ENCODE peak calls at places on chromosomes 3 and 15, in four cellular contexts. N, C, A and T are unnamed samples.

GRCh38 chr15:25707656-25708365 is 155.3 kb downstream of the ATP10A start:
- DNase-seq in N (no peak), C (no peak), A (no peak), T (no peak)

GRCh38 chr3:50325497-50326181 is 2.4 kb downstream of the TUSC2 start:
- DNase-seq in N (no peak), C (no peak), A (no peak), T (no peak)

GRCh38 chr15:35306361-35306981 is 221.4 kb upstream of the NANOGP8 start:
- DNase-seq in N (peak), C (no peak), A (peak), T (no peak)

GRCh38 chr3:195198424-195199346 is 72.3 kb downstream of the XXYLT1 start:
- DNase-seq in N (no peak), C (no peak), A (no peak), T (no peak)

GRCh38 chr3:129560931-129561594 is 18.1 kb downstream of the H1-8 start:
- DNase-seq in N (no peak), C (no peak), A (no peak), T (no peak)

GRCh38 chr3:147113293-147114045 is 292.9 kb downstream of the ZIC4 start:
- DNase-seq in N (peak), C (no peak), A (no peak), T (no peak)

GRCh38 chr15:20386198-20386597 is 155.4 kb downstream of the GOLGA6L6 start:
- DNase-seq in N (no peak), C (no peak), A (no peak), T (no peak)

GRCh38 chr3:54042259-54042823 is 80.0 kb upstream of the CACNA2D3 start:
- DNase-seq in N (peak), C (no peak), A (no peak), T (no peak)

GRCh38 chr15:56496635-56497034 is 31.7 kb upstream of the MNS1 start:
- DNase-seq in N (peak), C (peak), A (peak), T (no peak)

GRCh38 chr3:123292321-123293310 is 90.9 kb downstream of the SEC22A start:
- DNase-seq in N (no peak), C (no peak), A (no peak), T (no peak)

GRCh38 chr15:88104357-88104756 is 152.2 kb downstream of the NTRK3 start:
- DNase-seq in N (no peak), C (no peak), A (no peak), T (no peak)

GRCh38 chr3:62873672-62874397 is 1.4 kb downstream of the CADPS start:
- DNase-seq in N (no peak), C (no peak), A (peak), T (no peak)

GRCh38 chr3:173983353-173983752 is 585.8 kb downstream of the NLGN1 start:
- DNase-seq in N (no peak), C (no peak), A (no peak), T (no peak)

GRCh38 chr3:119177321-119177720 is 3.9 kb downstream of the UPK1B start:
- DNase-seq in N (peak), C (no peak), A (no peak), T (no peak)

GRCh38 chr3:182621435-182622240 is 171.7 kb upstream of the ATP11B start:
- DNase-seq in N (peak), C (no peak), A (no peak), T (no peak)

GRCh38 chr15:26893351-26894065 is 26.6 kb downstream of the GABRA5 start:
- DNase-seq in N (no peak), C (no peak), A (no peak), T (no peak)

GRCh38 chr3:119500265-119500664 is 1.9 kb downstream of the TIMMDC1 start:
- DNase-seq in N (no peak), C (no peak), A (no peak), T (no peak)

GRCh38 chr3:183370391-183370790 is 58.0 kb downstream of the MCF2L2 start:
- DNase-seq in N (peak), C (no peak), A (no peak), T (no peak)

GRCh38 chr15:32119286-32119685 is 89.0 kb downstream of the CHRNA7 start:
- DNase-seq in N (no peak), C (no peak), A (no peak), T (no peak)

GRCh38 chr15:42549052-42549491 is 434 bp downstream of the HAUS2 start:
- DNase-seq in N (peak), C (no peak), A (no peak), T (no peak)

GRCh38 chr3:137409584-137409983 is 354.5 kb upstream of the SOX14 start:
- DNase-seq in N (no peak), C (no peak), A (no peak), T (no peak)

GRCh38 chr3:111618945-111619344 is 23.8 kb upstream of the ZBED2 start:
- DNase-seq in N (no peak), C (no peak), A (no peak), T (no peak)

GRCh38 chr3:73530030-73530411 is 94.7 kb downstream of the PDZRN3 start:
- DNase-seq in N (no peak), C (no peak), A (no peak), T (no peak)

GRCh38 chr3:111277226-111277625 is 205.6 kb downstream of the NECTIN3 start:
- DNase-seq in N (peak), C (no peak), A (peak), T (no peak)

GRCh38 chr15:89778861-89779260 is 2.7 kb downstream of the MESP2 start:
- DNase-seq in N (no peak), C (no peak), A (no peak), T (no peak)

GRCh38 chr3:48565591-48566400 is 2.2 kb upstream of the UCN2 start:
- DNase-seq in N (peak), C (no peak), A (no peak), T (no peak)

GRCh38 chr3:10263549-10264363 is 15.5 kb downstream of the TATDN2 start:
- DNase-seq in N (peak), C (peak), A (no peak), T (peak)

GRCh38 chr15:45660231-45660979 is 25.6 kb downstream of the SQOR start:
- DNase-seq in N (no peak), C (no peak), A (no peak), T (no peak)

GRCh38 chr3:12967751-12968209 is 105.4 kb downstream of the IQSEC1 start:
- DNase-seq in N (peak), C (peak), A (peak), T (peak)

GRCh38 chr3:186109897-186110803 is 1.3 kb upstream of the ETV5 start:
- DNase-seq in N (no peak), C (no peak), A (no peak), T (no peak)

GRCh38 chr3:71984843-71985594 is 200.1 kb upstream of the PROK2 start:
- DNase-seq in N (no peak), C (no peak), A (no peak), T (no peak)
- H3K27ac ChIP-seq in N (no peak), C (no peak), A (no peak), T (no peak)

DNA sequence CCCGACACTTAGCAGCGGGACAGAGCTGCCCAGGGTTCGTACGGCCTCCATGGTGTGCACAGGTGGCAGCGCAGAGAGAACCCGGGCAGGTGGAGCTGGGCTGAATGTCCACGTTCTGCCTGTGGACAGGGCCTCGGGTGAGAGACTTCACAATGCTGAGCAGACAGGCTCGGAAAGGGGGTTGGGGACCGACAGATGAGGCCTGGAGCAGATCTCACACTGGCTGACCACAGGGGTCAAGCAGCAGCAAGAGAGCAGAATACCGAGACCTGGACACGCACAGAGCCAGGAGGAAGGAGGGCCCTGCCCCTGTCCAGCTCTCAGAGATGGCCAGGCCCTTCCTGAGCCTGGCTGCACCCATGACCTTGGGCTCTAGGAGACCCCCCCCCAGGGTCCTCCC is 83.0 kb downstream of the VGLL4 start:
- DNase-seq in N (no peak), C (no peak), A (no peak), T (no peak)
- H3K27ac ChIP-seq in N (no peak), C (no peak), A (no peak), T (no peak)

DNA sequence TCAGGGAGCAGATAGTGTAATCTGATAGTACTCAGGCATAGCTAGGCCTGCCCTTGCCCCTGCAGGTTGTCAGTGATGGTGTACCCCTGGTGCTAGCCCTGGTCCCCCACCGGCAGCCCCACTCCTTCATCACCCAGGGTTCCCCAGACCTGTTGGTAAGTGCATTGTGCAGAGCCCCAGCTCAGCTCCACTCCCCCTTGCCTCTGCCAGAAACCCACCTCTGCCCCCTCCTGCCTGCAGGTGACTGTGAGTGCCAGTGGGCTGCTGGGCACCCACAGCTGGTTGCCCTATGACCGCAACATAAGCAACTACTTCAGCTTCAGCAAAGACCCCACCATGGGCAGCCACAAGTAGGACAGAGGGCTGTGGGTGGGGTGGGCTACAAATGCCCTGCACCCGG is 27.5 kb downstream of the NBEAL2 start:
- DNase-seq in N (no peak), C (no peak), A (no peak), T (no peak)
- H3K27ac ChIP-seq in N (no peak), C (no peak), A (no peak), T (no peak)

GRCh38 chr3:81740731-81741130 is 20.7 kb downstream of the GBE1 start:
- DNase-seq in N (no peak), C (no peak), A (no peak), T (no peak)
- H3K27ac ChIP-seq in N (no peak), C (no peak), A (no peak), T (no peak)

GRCh38 chr15:85742186-85742751 is 52.5 kb downstream of the KLHL25 start:
- DNase-seq in N (no peak), C (no peak), A (no peak), T (no peak)

GRCh38 chr15:85741021-85741421 is 53.7 kb downstream of the KLHL25 start:
- DNase-seq in N (no peak), C (no peak), A (no peak), T (no peak)

GRCh38 chr15:85744636-85745422 is 49.9 kb downstream of the KLHL25 start:
- DNase-seq in N (no peak), C (no peak), A (no peak), T (no peak)

GRCh38 chr15:85743392-85744045 is 51.2 kb downstream of the KLHL25 start:
- DNase-seq in N (no peak), C (no peak), A (no peak), T (no peak)

GRCh38 chr15:85741662-85742061 is 53.1 kb downstream of the KLHL25 start:
- DNase-seq in N (no peak), C (no peak), A (no peak), T (no peak)
- H3K27ac ChIP-seq in N (no peak), C (no peak), A (no peak), T (no peak)

GRCh38 chr3:51941447-51941797 is 282 bp downstream of the RRP9 start:
- DNase-seq in N (no peak), C (no peak), A (no peak), T (no peak)
- H3K27ac ChIP-seq in N (peak), C (peak), A (no peak), T (peak)

DNA sequence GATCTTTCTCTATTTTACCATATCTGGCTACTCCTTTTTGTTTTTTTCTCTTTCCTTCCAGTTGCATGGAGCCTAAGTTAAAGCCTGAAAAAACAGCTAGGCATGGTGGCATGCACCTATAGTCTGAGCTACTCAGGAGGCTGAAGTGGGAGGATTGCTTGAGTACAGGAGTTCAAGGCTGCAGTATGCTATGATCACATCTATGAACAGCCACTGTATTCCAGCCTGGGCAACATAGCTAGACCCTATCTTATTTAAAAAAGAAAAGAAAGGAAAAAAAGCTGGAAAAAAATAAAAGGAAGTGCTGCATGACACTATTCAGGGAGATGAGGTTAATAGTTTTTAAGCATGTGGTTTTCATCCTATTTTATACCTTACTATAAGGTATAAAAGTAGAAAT is 4.0 kb upstream of the SKIL start:
- DNase-seq in N (no peak), C (no peak), A (no peak), T (no peak)
- H3K27ac ChIP-seq in N (no peak), C (no peak), A (no peak), T (no peak)

DNA sequence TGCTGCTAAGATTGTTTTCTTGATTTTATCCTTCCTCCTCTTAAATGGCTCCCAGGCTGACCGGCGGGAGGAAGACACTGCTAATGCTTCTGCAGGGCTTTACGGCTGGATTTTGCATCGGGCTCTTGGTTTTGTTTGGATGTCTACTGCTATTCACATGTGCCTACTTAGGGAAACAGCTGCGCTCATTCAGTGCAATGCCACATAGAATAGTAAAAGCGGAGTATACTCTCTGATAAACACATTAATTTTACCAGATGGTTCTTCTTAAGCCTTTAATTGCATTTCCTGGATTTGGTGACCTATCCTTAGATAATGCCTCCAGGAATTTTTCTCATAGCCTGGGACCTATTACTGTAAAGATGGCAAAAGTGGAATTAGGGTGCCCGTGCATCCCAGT is 146.7 kb downstream of the THSD4 start:
- DNase-seq in N (no peak), C (no peak), A (no peak), T (no peak)
- H3K27ac ChIP-seq in N (no peak), C (no peak), A (no peak), T (no peak)

GRCh38 chr15:69782809-69783208 is 314.9 kb downstream of the TLE3 start:
- DNase-seq in N (no peak), C (peak), A (no peak), T (no peak)

GRCh38 chr15:69786136-69786701 is 311.5 kb downstream of the TLE3 start:
- DNase-seq in N (no peak), C (no peak), A (no peak), T (no peak)

GRCh38 chr15:69783211-69783610 is 314.5 kb downstream of the TLE3 start:
- DNase-seq in N (no peak), C (no peak), A (no peak), T (no peak)

GRCh38 chr15:69782155-69782658 is 315.5 kb downstream of the TLE3 start:
- DNase-seq in N (no peak), C (no peak), A (no peak), T (no peak)

GRCh38 chr15:69784808-69785550 is 312.7 kb downstream of the TLE3 start:
- DNase-seq in N (no peak), C (no peak), A (no peak), T (no peak)
- H3K27ac ChIP-seq in N (no peak), C (no peak), A (no peak), T (no peak)